ENCODE peak calls at places on chromosomes 5 and 9, in seven cellular contexts. N, I, W, Y, A, H and F are unnamed samples.

GRCh38 chr5:72108200-72109050 is 1.1 kb downstream of the MAP1B start:
- DNase-seq in N (no peak), I (peak; percentile 36), W (no peak), Y (peak; percentile 86), A (peak; percentile 84), H (peak; percentile 56), F (peak; percentile 82)

GRCh38 chr5:154288145-154288544 is 97.6 kb downstream of the GALNT10 start:
- DNase-seq in N (peak; percentile 58), I (no peak), W (no peak), Y (peak; percentile 41), A (no peak), H (no peak), F (no peak)

GRCh38 chr5:33146916-33147315 is 293.8 kb upstream of the TARS1 start:
- DNase-seq in N (no peak), I (no peak), W (no peak), Y (no peak), A (no peak), H (no peak), F (no peak)

GRCh38 chr9:76662476-76663281 is 101.6 kb upstream of the PCA3 start:
- DNase-seq in N (no peak), I (no peak), W (no peak), Y (no peak), A (no peak), H (peak; percentile 49), F (no peak)

GRCh38 chr5:40043916-40044315 is 619.1 kb upstream of the DAB2 start:
- DNase-seq in N (no peak), I (peak; percentile 58), W (no peak), Y (no peak), A (no peak), H (no peak), F (no peak)

GRCh38 chr9:78857371-78858225 is 560.7 kb downstream of the PSAT1 start:
- DNase-seq in N (no peak), I (no peak), W (no peak), Y (no peak), A (no peak), H (no peak), F (no peak)

GRCh38 chr5:52786937-52787599 is 648 bp upstream of the ITGA1 start:
- DNase-seq in N (peak; percentile 59), I (peak; percentile 64), W (peak; percentile 50), Y (peak; percentile 28), A (peak; percentile 55), H (no peak), F (no peak)

GRCh38 chr5:72234265-72234700 is 85.8 kb downstream of the MRPS27 start:
- DNase-seq in N (no peak), I (no peak), W (no peak), Y (no peak), A (no peak), H (peak; percentile 95), F (no peak)

GRCh38 chr9:130320697-130321080 is 55.1 kb downstream of the HMCN2 start:
- DNase-seq in N (no peak), I (peak; percentile 21), W (no peak), Y (no peak), A (no peak), H (no peak), F (peak; percentile 28)

GRCh38 chr9:97802276-97802675 is 50.8 kb upstream of the FOXE1 start:
- DNase-seq in N (no peak), I (no peak), W (peak; percentile 66), Y (no peak), A (no peak), H (peak; percentile 91), F (no peak)

GRCh38 chr9:69946800-69947437 is 96.7 kb upstream of the MAMDC2 start:
- DNase-seq in N (no peak), I (no peak), W (peak; percentile 80), Y (no peak), A (no peak), H (peak; percentile 85), F (no peak)

GRCh38 chr5:167777746-167778145 is 513.7 kb upstream of the WWC1 start:
- DNase-seq in N (no peak), I (no peak), W (no peak), Y (no peak), A (no peak), H (no peak), F (no peak)

GRCh38 chr9:129285979-129286772 is 108.1 kb upstream of the IER5L start:
- DNase-seq in N (no peak), I (no peak), W (no peak), Y (peak; percentile 5), A (no peak), H (no peak), F (no peak)

GRCh38 chr5:167800405-167800804 is 491.0 kb upstream of the WWC1 start:
- DNase-seq in N (no peak), I (no peak), W (no peak), Y (no peak), A (no peak), H (no peak), F (no peak)

GRCh38 chr5:171573451-171574160 is 154.2 kb downstream of the FGF18 start:
- DNase-seq in N (no peak), I (no peak), W (no peak), Y (no peak), A (no peak), H (no peak), F (no peak)

GRCh38 chr5:111070272-111071134 is 1.0 kb upstream of the TSLP start:
- DNase-seq in N (peak; percentile 26), I (no peak), W (no peak), Y (peak; percentile 26), A (no peak), H (no peak), F (no peak)

GRCh38 chr9:13064060-13064459 is 215.4 kb downstream of the MPDZ start:
- DNase-seq in N (no peak), I (no peak), W (no peak), Y (no peak), A (no peak), H (no peak), F (no peak)

GRCh38 chr5:131328536-131329186 is 64.8 kb downstream of the CDC42SE2 start:
- DNase-seq in N (no peak), I (no peak), W (peak; percentile 51), Y (no peak), A (no peak), H (peak; percentile 86), F (no peak)

GRCh38 chr5:159712672-159713071 is 203.6 kb upstream of the ADRA1B start:
- DNase-seq in N (no peak), I (no peak), W (no peak), Y (no peak), A (no peak), H (no peak), F (no peak)

GRCh38 chr5:141963706-141964105 is 5.2 kb upstream of the RNF14 start:
- DNase-seq in N (no peak), I (no peak), W (no peak), Y (no peak), A (no peak), H (no peak), F (no peak)

GRCh38 chr5:157361865-157362465 is 96.0 kb downstream of the CYFIP2 start:
- DNase-seq in N (no peak), I (no peak), W (no peak), Y (no peak), A (no peak), H (no peak), F (no peak)
- H3K36me3 ChIP-seq in N (peaks cover 33% of the 10 kb centered on the region), I (no peaks in the 10 kb centered on the region), W (no peaks in the 10 kb centered on the region), Y (no peaks in the 10 kb centered on the region), A (no peaks in the 10 kb centered on the region), H (no peaks in the 10 kb centered on the region), F (peaks cover 9% of the 10 kb centered on the region)

GRCh38 chr9:121362813-121363585 is 7.1 kb downstream of the STOM start:
- DNase-seq in N (no peak), I (no peak), W (no peak), Y (no peak), A (no peak), H (no peak), F (no peak)
- H3K4me1 ChIP-seq in N (peaks cover 50% of the 10 kb centered on the region), I (peaks cover 96% of the 10 kb centered on the region), W (peaks cover 36% of the 10 kb centered on the region), Y (peaks cover 99% of the 10 kb centered on the region), A (peaks cover 28% of the 10 kb centered on the region), H (peaks cover 8% of the 10 kb centered on the region), F (peaks cover 96% of the 10 kb centered on the region)

GRCh38 chr9:33273972-33274328 is 9.1 kb downstream of the CHMP5 start:
- DNase-seq in N (no peak), I (no peak), W (no peak), Y (no peak), A (no peak), H (no peak), F (no peak)
- H3K36me3 ChIP-seq in N (peaks cover 100% of the 10 kb centered on the region), I (no peaks in the 10 kb centered on the region), W (peaks cover 59% of the 10 kb centered on the region), Y (peaks cover 80% of the 10 kb centered on the region), A (no peaks in the 10 kb centered on the region), H (peaks cover 5% of the 10 kb centered on the region), F (peaks cover 100% of the 10 kb centered on the region)

GRCh38 chr9:134720136-134720753 is 78.6 kb downstream of the COL5A1 start:
- DNase-seq in N (no peak), I (no peak), W (no peak), Y (no peak), A (no peak), H (no peak), F (no peak)

GRCh38 chr9:134717793-134718645 is 76.4 kb downstream of the COL5A1 start:
- DNase-seq in N (no peak), I (no peak), W (no peak), Y (no peak), A (no peak), H (no peak), F (no peak)

GRCh38 chr9:134719331-134719730 is 77.7 kb downstream of the COL5A1 start:
- DNase-seq in N (no peak), I (no peak), W (no peak), Y (no peak), A (no peak), H (no peak), F (no peak)

GRCh38 chr9:134716067-134716466 is 74.5 kb downstream of the COL5A1 start:
- DNase-seq in N (no peak), I (no peak), W (no peak), Y (no peak), A (no peak), H (no peak), F (no peak)

GRCh38 chr9:134717056-134717455 is 75.5 kb downstream of the COL5A1 start:
- DNase-seq in N (no peak), I (no peak), W (no peak), Y (no peak), A (no peak), H (no peak), F (no peak)
- H3K4me1 ChIP-seq in N (no peaks in the 10 kb centered on the region), I (peaks cover 3% of the 10 kb centered on the region), W (no peaks in the 10 kb centered on the region), Y (peaks cover 15% of the 10 kb centered on the region), A (no peaks in the 10 kb centered on the region), H (no peaks in the 10 kb centered on the region), F (peaks cover 16% of the 10 kb centered on the region)

DNA sequence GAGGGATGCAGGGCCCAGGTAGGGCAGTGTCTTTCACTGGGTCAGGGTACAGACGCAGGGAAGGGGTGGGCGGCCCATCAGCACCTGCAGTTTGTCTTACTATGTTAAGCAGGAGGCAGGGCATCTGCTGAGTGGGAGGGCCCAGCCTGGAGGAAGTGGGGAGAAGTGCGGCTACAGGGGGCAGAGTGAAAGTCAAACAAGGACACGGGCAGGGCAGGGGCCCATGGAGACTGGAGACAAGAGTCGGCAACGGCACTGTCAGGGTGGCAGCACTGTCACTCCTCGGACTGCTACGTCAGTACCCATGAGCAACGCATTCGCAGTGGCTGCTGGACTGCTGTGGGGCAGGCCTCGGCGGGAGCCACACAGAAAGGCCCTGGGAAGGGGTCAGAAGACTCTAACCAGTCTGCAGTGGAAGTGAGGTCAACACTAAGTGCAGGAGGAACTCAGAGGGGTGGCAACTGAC is 19.7 kb downstream of the CAMSAP1 start:
- DNase-seq in N (peak; percentile 26), I (no peak), W (no peak), Y (no peak), A (no peak), H (no peak), F (peak; percentile 31)
- H3K36me3 ChIP-seq in N (peaks cover under 1% of the 10 kb centered on the region), I (no peaks in the 10 kb centered on the region), W (no peaks in the 10 kb centered on the region), Y (no peaks in the 10 kb centered on the region), A (no peaks in the 10 kb centered on the region), H (no peaks in the 10 kb centered on the region), F (no peaks in the 10 kb centered on the region)